ENCODE peak calls at places on chromosomes 12 and 14, in ten cellular contexts. Q is HCT116, W is K562, V is transverse colon, P is GM12878, G is A549, N is stomach, H is suprapubic skin, I is heart left ventricle, T is H54. O is an unnamed sample.

GRCh38 chr14:23300687-23301223 is 1.9 kb downstream of the PPP1R3E start:
- DNase-seq in I (peak; percentile 73), Q (no peak), N (no peak), V (peak; percentile 51), W (peak; percentile 55), H (peak; percentile 81), T (peak; percentile 26), P (no peak), G (no peak), O (peak; percentile 65)

GRCh38 chr12:674272-674781 is 11.1 kb upstream of the NINJ2 start:
- DNase-seq in V (no peak), W (peak; percentile 31), G (no peak), Q (no peak), N (no peak), P (peak; percentile 100), I (no peak), H (no peak), T (peak; percentile 17), O (peak; percentile 22)

GRCh38 chr14:62162998-62163589 is 400.9 kb downstream of the SNAPC1 start:
- DNase-seq in W (peak; percentile 26), H (no peak), P (no peak), G (peak; percentile 35), V (no peak), I (no peak), N (no peak), T (peak; percentile 21), Q (peak; percentile 23), O (peak; percentile 51)

GRCh38 chr12:67804168-67804567 is 155.6 kb downstream of the DYRK2 start:
- DNase-seq in P (no peak), I (no peak), W (no peak), N (no peak), T (no peak), G (no peak), Q (no peak), H (no peak), V (no peak), O (no peak)

GRCh38 chr12:93886533-93887511 is 209.6 kb downstream of the CRADD start:
- DNase-seq in G (no peak), T (peak; percentile 25), W (peak; percentile 52), N (no peak), I (no peak), H (no peak), V (no peak), Q (no peak), P (no peak), O (no peak)

GRCh38 chr14:84655014-84655413 is 874.9 kb upstream of the FLRT2 start:
- DNase-seq in W (no peak), Q (no peak), G (no peak), I (no peak), P (no peak), H (no peak), N (no peak), T (no peak), V (no peak), O (no peak)

GRCh38 chr12:87157791-87158190 is 871.4 kb downstream of the C12orf50 start:
- DNase-seq in T (peak; percentile 13), P (no peak), N (no peak), V (no peak), H (no peak), I (no peak), Q (no peak), G (peak; percentile 85), W (no peak), O (no peak)

GRCh38 chr14:65361920-65362319 is 50.6 kb upstream of the FUT8 start:
- DNase-seq in N (peak; percentile 60), Q (no peak), P (no peak), T (no peak), H (no peak), G (no peak), I (peak; percentile 32), V (no peak), W (no peak), O (no peak)

GRCh38 chr14:24286996-24287395 is 12.6 kb downstream of the DHRS1 start:
- DNase-seq in G (no peak), Q (no peak), N (no peak), V (no peak), P (no peak), I (no peak), T (no peak), H (no peak), W (no peak), O (no peak)

GRCh38 chr14:34368971-34369665 is 92.9 kb downstream of the SPTSSA start:
- DNase-seq in T (no peak), H (no peak), N (no peak), P (no peak), W (no peak), Q (no peak), I (no peak), V (no peak), G (no peak), O (no peak)

GRCh38 chr12:87870061-87870460 is 159.1 kb downstream of the C12orf50 start:
- DNase-seq in T (no peak), V (no peak), W (no peak), N (no peak), G (no peak), H (no peak), I (no peak), Q (no peak), P (no peak), O (no peak)

GRCh38 chr14:30610719-30611388 is 11.3 kb upstream of the SCFD1 start:
- DNase-seq in I (peak; percentile 39), H (no peak), G (peak; percentile 60), N (peak; percentile 60), P (no peak), V (peak; percentile 74), W (peak; percentile 68), Q (peak; percentile 36), T (no peak), O (peak; percentile 79)

GRCh38 chr12:6200266-6201198 is at the start of gene CD9:
- DNase-seq in P (no peak), T (peak; percentile 83), Q (peak; percentile 46), G (peak; percentile 78), V (peak; percentile 88), H (no peak), N (peak; percentile 75), I (peak; percentile 80), W (peak; percentile 24), O (no peak)
- TF ChIP-seq POLR2A in P (no peak), T (no peak), Q (no peak), G (peak; percentile 48), V (peak; percentile 96), H (no peak), N (no peak), I (peak; percentile 82), W (no peak), O (no peak)

GRCh38 chr12:79900951-79901350 is 33.9 kb downstream of the PPP1R12A start:
- DNase-seq in H (no peak), V (no peak), P (no peak), T (no peak), W (no peak), N (no peak), I (no peak), Q (no peak), G (no peak), O (no peak)

GRCh38 chr12:79900199-79900598 is 34.7 kb downstream of the PPP1R12A start:
- DNase-seq in H (no peak), G (no peak), V (no peak), I (no peak), N (no peak), W (no peak), T (no peak), P (no peak), Q (no peak), O (no peak)

GRCh38 chr12:79895804-79896203 is 39.1 kb downstream of the PPP1R12A start:
- DNase-seq in N (no peak), W (no peak), V (no peak), P (no peak), Q (no peak), T (no peak), G (no peak), H (no peak), I (no peak), O (no peak)

GRCh38 chr12:79895041-79895440 is 39.9 kb downstream of the PPP1R12A start:
- DNase-seq in H (no peak), G (no peak), Q (no peak), I (no peak), N (no peak), P (no peak), W (no peak), V (no peak), T (no peak), O (peak; percentile 16)

DNA sequence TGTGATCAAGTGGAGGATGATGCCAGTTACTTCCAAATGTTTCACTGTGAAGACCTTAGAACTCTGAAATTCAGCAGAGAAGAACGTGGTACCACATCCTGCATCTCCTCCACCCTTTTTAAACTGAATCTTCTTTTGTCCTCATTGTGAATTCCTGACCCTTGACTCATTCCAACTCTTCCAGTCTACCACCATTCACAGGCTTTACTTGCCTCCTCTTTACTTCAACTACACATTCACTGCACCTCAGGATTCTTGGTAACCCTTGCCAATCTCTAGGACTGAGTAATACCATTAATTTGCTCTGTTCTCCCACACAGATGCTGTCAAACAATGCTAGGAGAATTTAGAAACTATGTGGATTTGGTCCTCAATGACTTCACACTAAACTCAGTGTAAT is 37.3 kb downstream of the PPP1R12A start:
- DNase-seq in V (no peak), T (peak; percentile 42), P (no peak), I (no peak), Q (peak; percentile 16), G (peak; percentile 55), H (no peak), W (no peak), N (no peak), O (no peak)
- TF ChIP-seq POLR2A in V (no peak), T (no peak), P (no peak), I (no peak), Q (no peak), G (no peak), H (no peak), W (no peak), N (no peak), O (no peak)

GRCh38 chr12:124517260-124518050 is 50.0 kb downstream of the NCOR2 start:
- DNase-seq in W (no peak), N (peak; percentile 92), P (no peak), Q (no peak), V (peak; percentile 70), I (peak; percentile 83), H (peak; percentile 90), G (peak; percentile 55), T (no peak), O (no peak)
- TF ChIP-seq POLR2A in W (no peak), N (no peak), P (no peak), Q (no peak), V (no peak), I (no peak), H (no peak), G (no peak), T (no peak), O (no peak)

DNA sequence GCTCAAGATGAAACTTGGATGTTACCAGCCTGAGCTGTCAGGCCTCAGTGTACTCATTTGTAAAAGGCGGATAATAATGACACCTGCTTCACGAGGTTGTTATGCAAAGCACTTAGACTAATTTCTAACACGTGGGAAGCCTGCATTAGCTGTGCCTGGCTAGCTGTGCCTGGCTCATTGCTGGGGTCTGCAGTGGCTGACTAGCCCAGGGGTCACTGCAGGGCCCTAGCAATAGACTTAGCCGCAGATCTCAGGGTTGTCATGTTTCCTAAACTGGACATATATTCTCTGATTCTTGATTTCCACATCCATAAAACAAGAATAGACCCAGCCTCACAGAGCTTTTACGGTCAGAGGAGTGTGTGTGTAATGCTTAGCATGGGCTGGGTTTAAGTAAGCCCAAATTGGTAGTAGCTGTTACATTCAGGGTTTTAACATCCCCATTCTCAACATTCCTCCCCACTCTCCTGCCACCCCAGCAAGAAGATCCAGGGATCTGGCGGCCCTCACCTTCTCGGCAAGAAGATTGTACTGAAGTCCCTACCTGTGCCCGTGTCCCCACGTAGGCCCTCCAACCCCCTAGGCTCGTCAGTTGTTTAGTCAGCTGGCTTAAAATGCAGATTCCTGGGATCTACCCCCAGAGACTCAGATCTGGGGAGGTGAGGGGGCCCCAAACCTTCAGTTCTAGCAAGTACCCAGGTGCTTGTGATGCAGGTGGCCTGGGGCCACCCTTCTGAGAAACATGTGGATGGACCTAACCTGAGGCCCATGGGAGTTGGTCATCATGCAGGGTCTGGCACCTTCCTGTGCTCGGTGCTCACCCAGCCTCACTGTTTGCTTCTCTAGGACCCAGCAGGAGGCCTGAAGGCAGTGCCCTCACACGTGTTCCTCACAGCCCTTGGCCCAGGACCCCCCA is 8.6 kb downstream of the NR4A1 start:
- DNase-seq in G (peak; percentile 93), Q (peak; percentile 63), I (peak; percentile 50), N (no peak), H (no peak), P (no peak), V (peak; percentile 35), W (no peak), T (no peak), O (no peak)
- TF ChIP-seq POLR2A in G (no peak), Q (no peak), I (no peak), N (no peak), H (no peak), P (no peak), V (no peak), W (no peak), T (no peak), O (peak; percentile 75)

O was measured in erythroblast.